ENCODE peak calls at places on chromosomes 11 and 22, in four cellular contexts. U is tibial nerve, A is WTC11, F is AG09309. K is an unnamed sample.

GRCh38 chr11:93552874-93553273 is 9.7 kb upstream of the SMCO4 start:
- DNase-seq in U (no peak), F (no peak), A (no peak), K (no peak)

GRCh38 chr22:24937114-24937513 is 9.4 kb downstream of the LHFPL7 start:
- DNase-seq in U (no peak), F (no peak), A (peak), K (no peak)

GRCh38 chr22:37775785-37776638 is 31.7 kb upstream of the GCAT start:
- DNase-seq in U (no peak), F (peak), A (no peak), K (peak)

GRCh38 chr22:32206774-32207758 is 2.2 kb upstream of the RFPL2 start:
- DNase-seq in A (peak), F (no peak), U (no peak), K (no peak)

GRCh38 chr11:86632499-86633269 is 39.7 kb downstream of the ME3 start:
- DNase-seq in F (peak), A (peak), U (no peak), K (peak)

GRCh38 chr11:92297551-92298237 is 73.1 kb downstream of the FAT3 start:
- DNase-seq in A (no peak), U (no peak), F (no peak), K (no peak)

GRCh38 chr11:119615003-119615878 is 113.8 kb downstream of the NECTIN1 start:
- DNase-seq in F (peak), U (no peak), A (no peak), K (peak)

GRCh38 chr11:45394294-45395085 is 108.3 kb upstream of the SYT13 start:
- DNase-seq in U (no peak), F (no peak), A (no peak), K (no peak)

GRCh38 chr11:35725880-35726279 is 63.3 kb downstream of the TRIM44 start:
- DNase-seq in A (no peak), F (no peak), U (no peak), K (no peak)

GRCh38 chr11:16357776-16358175 is 1.4 kb upstream of the SOX6 start:
- DNase-seq in A (no peak), F (no peak), U (no peak), K (no peak)

GRCh38 chr11:2988996-2989395 is 3.1 kb downstream of the NAP1L4 start:
- DNase-seq in U (no peak), F (no peak), A (no peak), K (no peak)

GRCh38 chr11:25211635-25212251 is 714.9 kb downstream of the LUZP2 start:
- DNase-seq in F (no peak), U (no peak), A (no peak), K (no peak)

GRCh38 chr11:131884461-131885073 is 514.2 kb downstream of the NTM start:
- DNase-seq in U (no peak), F (no peak), A (no peak), K (no peak)

GRCh38 chr11:68848429-68848828 is 6.7 kb upstream of the CPT1A start:
- DNase-seq in U (no peak), A (no peak), F (no peak), K (no peak)

GRCh38 chr11:11620966-11621880 is 582 bp downstream of the GALNT18 start:
- DNase-seq in U (no peak), F (no peak), A (no peak), K (no peak)

GRCh38 chr11:29913352-29913751 is 103.5 kb downstream of the KCNA4 start:
- DNase-seq in U (no peak), F (no peak), A (no peak), K (no peak)

GRCh38 chr11:64745219-64745522 is 1.2 kb upstream of the RASGRP2 start:
- DNase-seq in A (peak), U (peak), F (no peak), K (no peak)

GRCh38 chr22:22934543-22935055 is 47.0 kb downstream of the IGLL5 start:
- DNase-seq in U (no peak), A (no peak), F (no peak), K (no peak)

GRCh38 chr11:69022268-69022667 is 9.2 kb upstream of the MRGPRF start:
- DNase-seq in A (no peak), U (no peak), F (no peak), K (no peak)

GRCh38 chr11:10301656-10302293 is 3.1 kb upstream of the ADM start:
- DNase-seq in A (no peak), U (no peak), F (no peak), K (no peak)

GRCh38 chr11:103544874-103545273 is 435.6 kb downstream of the DYNC2H1 start:
- DNase-seq in F (no peak), A (no peak), U (no peak), K (no peak)

GRCh38 chr11:131666006-131666405 is 295.6 kb downstream of the NTM start:
- DNase-seq in U (no peak), F (no peak), A (no peak), K (no peak)

GRCh38 chr11:116613201-116613910 is 159.4 kb downstream of the BUD13 start:
- DNase-seq in A (no peak), F (no peak), U (no peak), K (no peak)

GRCh38 chr22:24588370-24588755 is 4.5 kb downstream of the LRRC75B start:
- DNase-seq in F (no peak), A (no peak), U (peak), K (no peak)

GRCh38 chr11:107438148-107438547 is 19.5 kb downstream of the CWF19L2 start:
- DNase-seq in F (no peak), U (no peak), A (no peak), K (no peak)

GRCh38 chr11:11845066-11845465 is 3.3 kb downstream of the USP47 start:
- DNase-seq in U (no peak), A (no peak), F (no peak), K (no peak)

GRCh38 chr11:396511-396947 is 2.5 kb downstream of the PKP3 start:
- DNase-seq in A (peak), F (no peak), U (no peak), K (no peak)
- TF ChIP-seq CTCF in A (no peak), F (peak), U (peak), K (peak)

DNA sequence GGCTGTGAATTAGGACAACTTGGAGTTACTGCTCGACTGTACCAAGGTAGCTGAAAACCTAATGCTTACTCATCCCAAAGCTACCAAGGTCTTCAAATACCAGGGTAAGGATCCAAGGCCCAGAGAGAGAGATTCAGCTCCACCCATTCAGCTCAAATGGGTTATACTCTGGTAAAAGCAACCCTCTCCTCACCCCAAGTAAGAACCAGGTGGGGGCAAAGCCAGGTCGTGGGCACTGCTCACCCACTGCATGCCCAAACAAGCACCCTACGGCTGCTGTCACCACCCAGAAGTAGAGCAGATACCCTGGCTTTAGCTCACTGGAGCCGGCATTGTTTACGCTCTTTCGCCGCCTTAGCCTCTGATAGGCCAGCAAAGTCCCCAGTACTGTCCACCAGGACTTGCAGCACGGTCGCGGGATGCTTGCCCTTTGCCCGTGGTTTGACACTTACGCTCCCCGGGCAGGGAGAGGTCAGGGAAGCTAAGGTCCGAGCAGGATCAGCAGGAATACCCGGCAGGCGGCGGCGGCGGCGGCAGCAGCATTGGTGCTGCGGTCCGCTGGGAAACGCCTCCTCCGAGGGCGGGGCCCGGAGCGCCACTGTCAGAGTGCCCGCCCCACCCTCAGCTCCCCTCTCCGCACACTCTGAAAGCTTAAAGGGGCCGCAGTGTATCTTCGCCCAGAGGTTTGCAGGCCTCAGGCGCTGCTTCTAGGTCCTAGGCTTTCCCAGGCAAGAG is 19.6 kb downstream of the CKAP5 start:
- DNase-seq in A (peak), U (peak), F (no peak), K (peak)
- TF ChIP-seq CTCF in A (no peak), U (no peak), F (no peak), K (peak)

GRCh38 chr22:45077826-45078334 is 68.1 kb upstream of the PHF21B start:
- DNase-seq in A (no peak), F (no peak), U (no peak), K (no peak)

GRCh38 chr22:45087802-45088201 is 75.9 kb upstream of the NUP50 start:
- DNase-seq in A (no peak), U (no peak), F (no peak), K (no peak)

GRCh38 chr22:45083659-45084305 is 74.0 kb upstream of the PHF21B start:
- DNase-seq in F (peak), U (no peak), A (no peak), K (no peak)

GRCh38 chr22:45084400-45084920 is 74.7 kb upstream of the PHF21B start:
- DNase-seq in U (no peak), F (no peak), A (no peak), K (no peak)

DNA sequence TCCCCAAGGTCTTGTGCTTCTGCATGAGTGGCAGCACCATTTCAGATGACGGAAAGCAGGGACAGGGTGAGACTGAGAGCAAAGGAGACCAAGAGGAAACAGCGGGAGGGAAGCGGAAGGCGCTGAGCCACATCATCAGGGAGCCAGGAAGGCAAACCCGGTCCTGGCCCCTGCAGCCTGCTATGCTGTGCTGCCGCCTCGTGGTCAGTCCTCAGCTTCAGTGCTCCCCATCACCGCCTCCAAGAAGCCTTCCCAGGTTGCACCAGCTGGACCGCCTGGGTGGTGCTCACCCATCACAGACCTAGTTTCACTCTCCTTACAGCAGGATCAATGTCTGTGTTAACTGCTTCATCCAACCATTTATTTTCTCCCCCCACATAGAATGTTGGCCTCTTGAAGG is 73.0 kb upstream of the PHF21B start:
- DNase-seq in U (no peak), A (peak), F (no peak), K (no peak)
- TF ChIP-seq CTCF in U (no peak), A (peak), F (peak), K (no peak)

GRCh38 chr22:47777426-47777825 is 1015.0 kb downstream of the TBC1D22A start:
- DNase-seq in U (no peak), F (no peak), A (no peak), K (no peak)
- TF ChIP-seq CTCF in U (no peak), F (no peak), A (no peak), K (no peak)

GRCh38 chr11:34653851-34654490 is 33.1 kb downstream of the EHF start:
- DNase-seq in U (no peak), F (peak), A (no peak), K (peak)
- TF ChIP-seq CTCF in U (no peak), F (peak), A (no peak), K (peak)

GRCh38 chr11:83073248-83073647 is 1.6 kb upstream of the RAB30 start:
- DNase-seq in A (no peak), F (no peak), U (no peak), K (no peak)
- TF ChIP-seq CTCF in A (no peak), F (no peak), U (no peak), K (no peak)

GRCh38 chr11:125935629-125936199 is 10.1 kb upstream of the VSIG10L2 start:
- DNase-seq in A (no peak), F (no peak), U (no peak), K (peak)

GRCh38 chr11:125932301-125932700 is 13.5 kb upstream of the VSIG10L2 start:
- DNase-seq in F (no peak), U (no peak), A (no peak), K (no peak)

GRCh38 chr11:125933030-125933813 is 12.6 kb upstream of the VSIG10L2 start:
- DNase-seq in U (no peak), F (no peak), A (no peak), K (no peak)

GRCh38 chr11:125935056-125935455 is 10.8 kb upstream of the VSIG10L2 start:
- DNase-seq in F (no peak), A (no peak), U (no peak), K (no peak)

DNA sequence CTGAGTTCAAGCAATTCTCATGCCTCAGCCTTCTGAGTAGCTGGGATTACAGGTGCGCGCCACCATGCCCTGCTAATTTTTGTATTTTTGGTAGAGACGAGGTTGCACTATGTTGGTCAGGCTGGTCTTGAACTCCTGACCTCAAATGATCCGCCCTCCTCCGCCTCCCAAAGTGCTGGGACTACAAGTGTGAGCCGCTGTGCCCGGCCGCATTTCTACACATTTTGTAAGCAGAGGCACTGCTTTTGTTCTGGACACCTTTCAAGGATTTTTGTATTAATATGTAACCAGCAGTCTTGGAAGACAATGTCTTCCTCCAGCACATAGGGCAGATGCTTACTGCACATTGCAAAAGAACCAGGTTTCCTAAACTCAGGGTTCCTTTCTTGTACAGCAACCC is 11.4 kb upstream of the VSIG10L2 start:
- DNase-seq in A (no peak), U (no peak), F (no peak), K (no peak)
- TF ChIP-seq CTCF in A (no peak), U (no peak), F (no peak), K (no peak)

GRCh38 chr22:28417426-28417825 is 262.2 kb downstream of the TTC28 start:
- DNase-seq in A (no peak), F (no peak), U (no peak), K (no peak)

GRCh38 chr22:28414017-28414416 is 265.6 kb downstream of the TTC28 start:
- DNase-seq in A (no peak), F (no peak), U (no peak), K (no peak)

GRCh38 chr22:28419916-28420315 is 259.7 kb downstream of the TTC28 start:
- DNase-seq in U (no peak), A (no peak), F (no peak), K (no peak)

GRCh38 chr22:28413612-28414011 is 266.0 kb downstream of the TTC28 start:
- DNase-seq in A (no peak), F (no peak), U (no peak), K (no peak)

GRCh38 chr22:28418063-28418462 is 261.6 kb downstream of the TTC28 start:
- DNase-seq in F (no peak), A (no peak), U (no peak), K (no peak)
- TF ChIP-seq CTCF in F (no peak), A (no peak), U (no peak), K (no peak)